ENCODE peak calls at places on chromosomes 2 and 18, in four cellular contexts. C is heart right ventricle, X is body of pancreas, L is IMR-90. I is an unnamed sample.

GRCh38 chr2:95314964-95315611 is 17.9 kb downstream of the KCNIP3 start:
- DNase-seq in C (no peak), X (peak), L (peak), I (peak)

GRCh38 chr2:1704606-1705556 is 39.4 kb downstream of the PXDN start:
- DNase-seq in C (peak), X (no peak), L (no peak), I (peak)

GRCh38 chr2:188974184-188974583 is at the start of gene COL3A1:
- DNase-seq in C (peak), X (no peak), L (peak), I (no peak)

GRCh38 chr2:6077585-6077984 is 385.4 kb downstream of the SOX11 start:
- DNase-seq in C (no peak), X (no peak), L (no peak), I (no peak)

GRCh38 chr2:15561574-15562344 is 625 bp upstream of the NBAS start:
- DNase-seq in C (peak), X (peak), L (peak), I (no peak)

GRCh38 chr2:119267604-119268003 is 44.0 kb downstream of the STEAP3 start:
- DNase-seq in C (no peak), X (no peak), L (no peak), I (no peak)

GRCh38 chr2:224524657-224525056 is 60.5 kb downstream of the CUL3 start:
- DNase-seq in C (no peak), X (no peak), L (no peak), I (no peak)

GRCh38 chr2:241863021-241863954 is 4.6 kb upstream of the PDCD1 start:
- DNase-seq in C (no peak), X (no peak), L (peak), I (peak)

GRCh38 chr2:56248965-56249742 is 65.4 kb downstream of the CCDC85A start:
- DNase-seq in C (no peak), X (no peak), L (no peak), I (no peak)

GRCh38 chr18:24702001-24702400 is 241.6 kb downstream of the HRH4 start:
- DNase-seq in C (no peak), X (no peak), L (no peak), I (no peak)

GRCh38 chr2:78125042-78125441 is 602.9 kb upstream of the LRRTM4 start:
- DNase-seq in C (no peak), X (no peak), L (no peak), I (no peak)

GRCh38 chr2:66301073-66301766 is 133.7 kb upstream of the MEIS1 start:
- DNase-seq in C (peak), X (no peak), L (peak), I (no peak)

GRCh38 chr2:26911911-26912861 is 58.3 kb upstream of the MAPRE3 start:
- DNase-seq in C (no peak), X (no peak), L (no peak), I (peak)

GRCh38 chr2:224895377-224895776 is 146.9 kb downstream of the DOCK10 start:
- DNase-seq in C (no peak), X (no peak), L (no peak), I (no peak)

GRCh38 chr2:15160602-15161001 is 400.5 kb downstream of the NBAS start:
- DNase-seq in C (no peak), X (no peak), L (peak), I (no peak)

GRCh38 chr2:84995826-84996225 is 24.9 kb downstream of the KCMF1 start:
- DNase-seq in C (no peak), X (no peak), L (no peak), I (no peak)

GRCh38 chr2:230932556-230933511 is 7.8 kb upstream of the GPR55 start:
- DNase-seq in C (peak), X (peak), L (peak), I (no peak)

GRCh38 chr2:71157124-71157802 is 26.8 kb downstream of the MPHOSPH10 start:
- DNase-seq in C (peak), X (peak), L (peak), I (peak)

GRCh38 chr2:42028571-42029148 is 19.2 kb upstream of the PKDCC start:
- DNase-seq in C (no peak), X (no peak), L (no peak), I (no peak)

GRCh38 chr18:23135679-23136325 is 517 bp downstream of the CABLES1 start:
- DNase-seq in C (no peak), X (peak), L (no peak), I (peak)

GRCh38 chr18:57748770-57749603 is 54.1 kb downstream of the ATP8B1 start:
- DNase-seq in C (no peak), X (peak), L (peak), I (no peak)

GRCh38 chr2:159042115-159042850 is 73.8 kb downstream of the TANC1 start:
- DNase-seq in C (no peak), X (peak), L (no peak), I (no peak)

GRCh38 chr2:133253793-133254192 is 314.5 kb downstream of the NCKAP5 start:
- DNase-seq in C (no peak), X (no peak), L (peak), I (no peak)

GRCh38 chr2:239579524-239580198 is 178.8 kb upstream of the HDAC4 start:
- DNase-seq in C (no peak), X (no peak), L (no peak), I (peak)

GRCh38 chr2:120646994-120647393 is 88.7 kb upstream of the GLI2 start:
- DNase-seq in C (no peak), X (no peak), L (no peak), I (no peak)

DNA sequence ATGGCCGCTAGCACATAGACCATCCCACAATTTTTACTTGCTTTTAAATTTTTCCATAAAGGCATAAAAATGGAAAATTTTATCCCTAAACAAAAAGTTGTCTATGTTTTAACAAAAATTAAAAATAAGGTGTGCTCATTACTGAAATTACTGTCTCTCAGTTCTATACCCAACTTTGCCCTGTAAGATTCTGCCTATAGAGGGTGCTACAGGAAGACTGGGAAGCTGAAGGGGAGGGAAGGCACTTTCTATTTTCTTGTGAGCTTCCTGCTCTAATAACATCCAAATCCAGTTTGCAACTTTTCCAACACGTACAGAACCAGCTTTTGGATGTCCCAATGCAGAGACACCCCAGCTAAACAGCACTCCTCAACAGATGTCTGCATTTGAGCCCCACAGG is 666.9 kb downstream of the PLCL1 start:
- DNase-seq in C (no peak), X (no peak), L (no peak), I (no peak)
- TF ChIP-seq CTCF in C (no peak), X (peak), L (no peak), I (peak)

GRCh38 chr2:207813221-207813916 is 43.7 kb upstream of the FZD5 start:
- DNase-seq in C (no peak), X (no peak), L (no peak), I (no peak)
- TF ChIP-seq CTCF in C (no peak), X (no peak), L (no peak), I (peak)

GRCh38 chr2:4653989-4654388 is 950.6 kb downstream of the DCDC2C start:
- DNase-seq in C (no peak), X (no peak), L (no peak), I (no peak)
- TF ChIP-seq CTCF in C (no peak), X (no peak), L (no peak), I (no peak)

GRCh38 chr2:22626621-22627020 is 758.4 kb upstream of the KLHL29 start:
- DNase-seq in C (no peak), X (no peak), L (no peak), I (peak)
- TF ChIP-seq CTCF in C (no peak), X (no peak), L (no peak), I (no peak)

GRCh38 chr2:59021786-59022185 is 780.7 kb upstream of the FANCL start:
- DNase-seq in C (no peak), X (no peak), L (no peak), I (no peak)

GRCh38 chr2:59027320-59027719 is 786.2 kb upstream of the FANCL start:
- DNase-seq in C (no peak), X (no peak), L (no peak), I (no peak)

GRCh38 chr2:59019551-59020164 is 778.5 kb upstream of the FANCL start:
- DNase-seq in C (no peak), X (no peak), L (no peak), I (no peak)

GRCh38 chr2:59029058-59029457 is 787.9 kb upstream of the FANCL start:
- DNase-seq in C (peak), X (no peak), L (no peak), I (no peak)

DNA sequence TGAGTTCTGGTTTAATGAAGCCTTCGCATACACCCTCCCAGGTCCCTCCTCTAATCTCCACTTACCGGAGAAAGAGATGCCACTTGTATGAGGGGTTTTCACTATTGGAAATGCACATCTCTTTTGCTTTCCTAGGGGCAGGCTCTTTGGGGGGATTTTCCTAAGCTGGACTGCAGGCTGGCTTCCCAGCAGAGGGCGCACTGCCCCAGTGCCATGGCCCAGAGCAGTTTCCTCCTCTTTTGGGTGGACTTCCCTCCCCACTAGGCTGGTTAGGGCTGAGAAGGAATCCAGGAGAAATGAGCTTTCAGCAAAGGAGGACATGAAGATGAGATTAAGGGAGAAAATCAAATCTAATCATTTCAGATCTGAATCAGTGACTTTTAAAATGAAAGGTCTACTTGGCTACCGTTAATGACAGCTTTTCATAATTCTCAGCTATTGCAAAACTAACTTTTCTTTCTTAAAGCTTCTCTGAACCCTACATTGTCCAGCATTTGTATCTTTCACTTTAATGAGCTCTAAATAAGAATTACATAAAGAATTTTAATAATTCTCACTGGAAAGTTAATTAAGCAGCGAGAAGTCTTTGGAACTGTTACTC is 784.1 kb upstream of the FANCL start:
- DNase-seq in C (no peak), X (peak), L (peak), I (peak)
- TF ChIP-seq CTCF in C (peak), X (peak), L (peak), I (peak)

DNA sequence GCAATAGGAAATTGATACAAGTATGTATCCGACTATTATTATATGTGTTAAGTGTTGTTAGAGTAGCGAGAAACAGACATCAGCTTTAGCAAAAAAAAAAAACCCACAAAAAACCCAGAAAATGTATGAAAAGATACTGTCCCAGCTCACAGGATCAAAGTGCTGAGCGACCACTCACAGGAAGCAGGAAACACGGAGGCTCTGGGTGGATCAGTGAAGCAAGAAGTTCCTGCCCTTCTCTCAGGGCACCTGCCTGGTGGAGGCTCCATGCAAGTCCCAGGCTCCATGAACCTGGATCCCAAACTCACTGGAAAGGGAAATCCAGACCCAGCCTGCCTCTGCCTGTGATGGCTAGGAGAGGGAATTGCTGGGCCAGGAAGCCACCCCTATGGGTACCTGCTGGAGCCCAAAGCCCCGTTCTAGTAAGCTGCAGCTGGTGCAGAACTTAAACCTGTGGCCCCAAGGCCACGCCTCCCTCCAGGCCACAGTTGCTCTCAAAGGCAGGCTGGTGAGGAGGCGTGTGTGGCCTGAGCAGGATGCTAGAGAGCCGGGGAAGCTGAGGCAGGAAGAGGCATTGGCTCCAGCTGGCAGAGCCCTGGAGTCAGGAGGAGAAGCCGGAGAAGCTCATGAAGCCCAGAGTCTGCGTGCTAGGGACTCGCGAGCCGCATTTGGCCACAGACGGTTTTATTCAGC is 63.6 kb upstream of the TAF1B start:
- DNase-seq in C (no peak), X (no peak), L (no peak), I (no peak)
- TF ChIP-seq CTCF in C (no peak), X (no peak), L (no peak), I (no peak)

GRCh38 chr2:217838409-217838831 is 164.4 kb downstream of the TNS1 start:
- DNase-seq in C (no peak), X (no peak), L (no peak), I (no peak)

GRCh38 chr2:217834744-217835513 is 167.9 kb downstream of the TNS1 start:
- DNase-seq in C (no peak), X (no peak), L (peak), I (no peak)

GRCh38 chr2:217837530-217837929 is 165.3 kb downstream of the TNS1 start:
- DNase-seq in C (no peak), X (no peak), L (no peak), I (no peak)

GRCh38 chr2:217835931-217836881 is 166.6 kb downstream of the TNS1 start:
- DNase-seq in C (peak), X (peak), L (peak), I (no peak)

GRCh38 chr2:217837001-217837491 is 165.7 kb downstream of the TNS1 start:
- DNase-seq in C (peak), X (peak), L (no peak), I (peak)
- TF ChIP-seq CTCF in C (peak), X (no peak), L (no peak), I (no peak)

DNA sequence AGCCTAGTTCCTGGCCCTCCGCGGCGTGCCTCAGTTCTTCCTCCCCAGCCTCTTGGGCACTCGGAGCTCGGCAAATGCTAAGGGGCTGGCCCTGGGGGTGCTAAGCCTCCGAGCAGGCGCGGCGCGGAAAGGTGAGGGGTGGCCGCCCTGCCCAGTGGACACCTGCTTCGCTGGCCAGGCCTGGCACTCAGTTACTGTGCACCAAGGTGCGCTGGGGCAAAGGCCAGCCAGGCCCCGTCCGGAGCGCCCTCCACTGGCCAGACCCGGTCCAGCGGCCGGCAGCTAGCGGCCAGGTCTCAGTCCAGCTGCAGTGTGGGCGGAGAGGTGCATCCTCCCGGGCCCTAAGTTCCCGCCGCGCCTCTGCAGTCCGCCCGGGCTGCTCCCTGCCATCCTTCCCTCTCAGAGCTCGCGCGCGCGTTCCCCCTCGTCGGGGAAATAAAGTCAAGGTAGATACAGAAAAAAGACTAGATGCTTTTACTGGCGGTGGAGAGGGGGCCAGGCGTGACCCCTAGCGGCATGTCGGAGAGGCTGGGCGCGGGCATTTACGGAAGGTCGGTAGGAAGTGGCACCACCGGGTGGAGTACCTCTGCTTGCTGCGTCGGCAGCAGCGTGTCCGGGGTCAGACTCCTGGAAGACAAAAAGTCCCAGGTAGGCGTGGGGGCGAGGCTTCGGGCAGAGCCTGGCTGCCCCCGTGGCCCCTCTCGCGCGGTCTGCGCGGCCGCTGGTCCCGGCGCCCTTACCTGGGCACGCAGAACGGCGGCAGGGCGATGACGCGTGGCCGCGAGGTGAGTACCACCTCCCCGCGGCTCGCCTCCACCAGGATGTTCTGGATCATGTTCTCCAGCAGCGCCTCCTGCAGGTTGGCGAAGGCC is 9.4 kb upstream of the CRYBA2 start:
- DNase-seq in C (no peak), X (peak), L (no peak), I (peak)
- TF ChIP-seq CTCF in C (no peak), X (peak), L (peak), I (peak)

GRCh38 chr2:52079602-52080001 is 1047.7 kb upstream of the NRXN1 start:
- DNase-seq in C (no peak), X (no peak), L (no peak), I (no peak)

GRCh38 chr2:52072949-52073348 is 1041.0 kb upstream of the NRXN1 start:
- DNase-seq in C (no peak), X (no peak), L (no peak), I (no peak)

GRCh38 chr2:52070665-52071064 is 1038.7 kb upstream of the NRXN1 start:
- DNase-seq in C (no peak), X (no peak), L (no peak), I (no peak)

GRCh38 chr2:52077159-52077558 is 1045.2 kb upstream of the NRXN1 start:
- DNase-seq in C (no peak), X (no peak), L (no peak), I (no peak)

GRCh38 chr2:52074139-52074719 is 1042.3 kb upstream of the NRXN1 start:
- DNase-seq in C (no peak), X (no peak), L (no peak), I (no peak)
- TF ChIP-seq CTCF in C (no peak), X (no peak), L (no peak), I (no peak)

DNA sequence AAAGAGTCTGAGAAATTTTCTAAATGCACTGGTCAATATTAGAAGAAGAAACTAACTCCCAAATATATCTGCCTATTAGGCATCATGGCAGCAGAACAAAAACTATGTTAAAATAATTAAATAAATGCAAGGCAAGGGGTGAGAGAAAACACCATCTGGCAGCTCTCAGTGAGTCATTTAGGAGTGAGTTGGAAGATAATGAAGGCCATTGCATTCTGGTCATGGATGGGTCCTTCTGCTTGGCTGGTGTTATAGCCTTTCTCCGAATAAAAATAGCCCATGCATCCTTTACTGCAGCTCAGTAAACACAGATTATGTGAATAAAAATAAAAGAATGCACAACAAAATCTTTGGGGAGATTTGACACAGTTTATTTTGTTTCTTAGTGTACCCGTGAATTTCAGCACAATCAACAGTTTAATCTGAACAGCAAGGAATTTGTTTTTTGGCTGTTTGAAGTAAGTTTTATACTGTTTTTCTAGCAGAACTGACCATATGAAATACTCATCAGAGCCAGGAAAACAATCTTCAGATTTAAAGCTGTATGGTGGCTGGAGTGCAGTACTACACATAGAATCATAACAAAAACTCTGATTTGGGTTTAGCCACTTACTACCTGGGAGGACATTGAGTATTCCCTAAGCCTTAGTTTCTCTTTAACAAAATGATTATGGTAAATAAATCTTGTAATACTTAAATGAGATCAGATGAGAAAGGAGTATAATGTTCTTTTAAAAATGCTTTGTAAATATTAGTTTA is 225.1 kb upstream of the ITGA4 start:
- DNase-seq in C (no peak), X (no peak), L (no peak), I (no peak)
- TF ChIP-seq CTCF in C (no peak), X (no peak), L (no peak), I (no peak)

I was measured in glutamatergic neuron.